ENCODE peak calls at places on chromosome 20, in eight cellular contexts. O is CD8-positive, alpha-beta memory T cell; K is GM20000; T is GM10248; H is T-helper 22 cell; F is upper lobe of right lung; P is trophoblast cell; S is cardiac fibroblast. B is an unnamed sample.

GRCh38 chr20:6473197-6473596 is 294.3 kb upstream of the BMP2 start:
- DNase-seq in H (no peak), K (no peak), F (no peak), T (no peak), O (no peak), P (no peak), S (peak; percentile 85), B (no peak)

GRCh38 chr20:58854638-58855471 is 2.3 kb downstream of the GNAS start:
- DNase-seq in F (no peak), P (no peak), S (peak; percentile 16), O (no peak), T (no peak), H (no peak), K (no peak), B (no peak)

GRCh38 chr20:692044-692443 is 16.4 kb upstream of the SCRT2 start:
- DNase-seq in O (no peak), S (no peak), H (no peak), T (no peak), F (no peak), P (no peak), K (no peak), B (no peak)

GRCh38 chr20:53773792-53774371 is 180.2 kb upstream of the ZNF217 start:
- DNase-seq in H (no peak), T (no peak), S (peak; percentile 98), K (no peak), P (peak; percentile 52), O (no peak), F (no peak), B (peak; percentile 28)

GRCh38 chr20:50868509-50869495 is 62.4 kb downstream of the ADNP start:
- DNase-seq in T (no peak), H (no peak), K (no peak), S (no peak), P (no peak), O (no peak), F (no peak), B (peak; percentile 98)

GRCh38 chr20:48002517-48002970 is 217.3 kb upstream of the SULF2 start:
- DNase-seq in O (no peak), T (peak; percentile 63), K (peak; percentile 58), S (no peak), F (no peak), H (no peak), P (no peak), B (no peak)

GRCh38 chr20:63929071-63929470 is 27.1 kb downstream of the UCKL1 start:
- DNase-seq in K (no peak), H (no peak), S (no peak), O (no peak), P (no peak), F (no peak), T (no peak), B (no peak)

GRCh38 chr20:10508468-10509251 is 73.6 kb downstream of the SLX4IP start:
- DNase-seq in K (no peak), T (no peak), H (no peak), P (no peak), F (no peak), S (peak; percentile 60), O (no peak), B (no peak)

GRCh38 chr20:47764154-47764734 is 21.0 kb downstream of the SULF2 start:
- DNase-seq in F (no peak), K (no peak), S (no peak), H (no peak), T (no peak), O (no peak), P (peak; percentile 13), B (no peak)

GRCh38 chr20:36854343-36855240 is 21.3 kb upstream of the TLDC2 start:
- DNase-seq in K (no peak), S (no peak), T (no peak), F (no peak), H (no peak), P (no peak), O (no peak), B (no peak)

GRCh38 chr20:4150095-4150492 is 134.7 kb upstream of the RNF24 start:
- DNase-seq in H (no peak), O (no peak), T (no peak), S (peak; percentile 60), K (no peak), F (peak; percentile 22), P (no peak), B (no peak)

GRCh38 chr20:38745757-38746156 is 2.5 kb upstream of the ACTR5 start:
- DNase-seq in P (no peak), H (no peak), O (no peak), K (no peak), F (no peak), S (no peak), T (no peak), B (no peak)

GRCh38 chr20:62088258-62089127 is 22.8 kb upstream of the TAF4 start:
- DNase-seq in H (no peak), F (no peak), S (peak; percentile 95), P (peak; percentile 94), K (no peak), O (no peak), T (no peak), B (peak; percentile 94)

GRCh38 chr20:48613926-48614325 is 213.9 kb downstream of the PREX1 start:
- DNase-seq in F (peak; percentile 23), T (no peak), K (no peak), S (no peak), H (no peak), P (no peak), O (no peak), B (no peak)

GRCh38 chr20:49345538-49345937 is 67.7 kb upstream of the ZNFX1 start:
- DNase-seq in S (peak; percentile 86), F (no peak), O (no peak), H (no peak), T (no peak), K (no peak), P (no peak), B (no peak)

GRCh38 chr20:48329676-48330644 is 497.8 kb downstream of the PREX1 start:
- DNase-seq in H (no peak), K (peak; percentile 56), O (no peak), S (peak; percentile 15), P (no peak), T (peak; percentile 47), F (peak; percentile 61), B (no peak)

GRCh38 chr20:31602779-31603441 is 2.2 kb upstream of the ID1 start:
- DNase-seq in F (no peak), T (peak; percentile 64), P (no peak), S (peak; percentile 81), H (peak; percentile 49), K (peak; percentile 76), O (peak; percentile 21), B (peak; percentile 61)

GRCh38 chr20:11426938-11427337 is 490.8 kb upstream of the BTBD3 start:
- DNase-seq in H (no peak), S (no peak), F (no peak), T (no peak), K (no peak), O (no peak), P (no peak), B (no peak)

GRCh38 chr20:47544240-47544639 is 42.6 kb downstream of the NCOA3 start:
- DNase-seq in H (no peak), P (no peak), F (no peak), T (no peak), O (no peak), S (peak; percentile 62), K (no peak), B (no peak)

GRCh38 chr20:18263723-18264122 is 24.6 kb upstream of the ZNF133 start:
- DNase-seq in T (no peak), K (no peak), S (peak; percentile 46), H (no peak), P (no peak), O (no peak), F (no peak), B (peak; percentile 59)

GRCh38 chr20:50913976-50914375 is 17.3 kb downstream of the ADNP start:
- DNase-seq in F (no peak), H (no peak), O (no peak), P (no peak), T (no peak), S (peak; percentile 84), K (no peak), B (peak; percentile 9)

GRCh38 chr20:34624628-34625027 is 52.3 kb downstream of the PIGU start:
- DNase-seq in H (no peak), K (no peak), F (no peak), O (no peak), T (no peak), P (no peak), S (no peak), B (no peak)

GRCh38 chr20:22226849-22227248 is 357.5 kb downstream of the FOXA2 start:
- DNase-seq in O (no peak), K (no peak), H (no peak), S (no peak), F (no peak), P (no peak), T (no peak), B (no peak)

GRCh38 chr20:34365765-34366213 is 2.7 kb downstream of the ITCH start:
- DNase-seq in O (no peak), K (peak; percentile 74), T (peak; percentile 72), H (no peak), F (no peak), P (no peak), S (no peak), B (no peak)

GRCh38 chr20:38680492-38681118 is 43.7 kb upstream of the SLC32A1 start:
- DNase-seq in S (peak; percentile 41), P (no peak), K (peak; percentile 39), O (no peak), T (no peak), H (no peak), F (no peak), B (peak; percentile 11)

GRCh38 chr20:40673442-40673841 is 15.6 kb downstream of the MAFB start:
- DNase-seq in T (no peak), S (no peak), H (no peak), P (no peak), O (no peak), F (no peak), K (no peak), B (no peak)

GRCh38 chr20:10680571-10680970 is 6.8 kb upstream of the JAG1 start:
- DNase-seq in H (no peak), F (no peak), P (no peak), S (no peak), T (no peak), K (no peak), O (no peak), B (no peak)

GRCh38 chr20:50020283-50020682 is 37.5 kb downstream of the SNAI1 start:
- DNase-seq in K (no peak), F (no peak), H (no peak), S (peak; percentile 66), P (peak; percentile 46), T (no peak), O (no peak), B (no peak)

B was measured in DMS53.